ENCODE peak calls at places on chromosomes 16 and 17, in five cellular contexts. O is astrocyte of the spinal cord, C is fibroblast of mammary gland, W is natural killer cell, U is nephron progenitor cell. M is an unnamed sample.

GRCh38 chr17:39979865-39980401 is 674 bp upstream of the PSMD3 start:
- DNase-seq in O (no peak), C (peak; percentile 15), W (no peak), U (peak; percentile 28), M (peak; percentile 30)

GRCh38 chr16:71917900-71918299 is 22.6 kb downstream of the IST1 start:
- DNase-seq in O (peak; percentile 51), C (peak; percentile 86), W (no peak), U (no peak), M (no peak)

GRCh38 chr16:79848739-79849518 is 248.4 kb upstream of the MAF start:
- DNase-seq in O (no peak), C (no peak), W (no peak), U (peak; percentile 7), M (peak; percentile 50)

GRCh38 chr16:68744744-68745280 is 7.7 kb downstream of the CDH1 start:
- DNase-seq in O (no peak), C (no peak), W (no peak), U (no peak), M (peak; percentile 64)

GRCh38 chr16:78503501-78504110 is 404.2 kb downstream of the WWOX start:
- DNase-seq in O (peak; percentile 49), C (peak; percentile 70), W (no peak), U (peak; percentile 45), M (peak; percentile 56)

GRCh38 chr17:17890773-17891759 is 54.3 kb upstream of the SREBF1 start:
- DNase-seq in O (peak; percentile 69), C (peak; percentile 73), W (no peak), U (peak; percentile 47), M (peak; percentile 71)

GRCh38 chr16:11225677-11226549 is 30.1 kb downstream of the SOCS1 start:
- DNase-seq in O (no peak), C (no peak), W (no peak), U (no peak), M (no peak)

GRCh38 chr17:47785538-47786123 is 36.0 kb downstream of the OSBPL7 start:
- DNase-seq in O (peak; percentile 28), C (peak; percentile 27), W (no peak), U (peak; percentile 91), M (peak; percentile 24)

GRCh38 chr17:20095366-20096080 is 86.4 kb downstream of the SPECC1 start:
- DNase-seq in O (peak; percentile 32), C (peak; percentile 43), W (no peak), U (peak; percentile 49), M (peak; percentile 16)

GRCh38 chr16:27174798-27175197 is 28.5 kb upstream of the KDM8 start:
- DNase-seq in O (no peak), C (no peak), W (no peak), U (no peak), M (peak; percentile 31)

GRCh38 chr17:43020789-43021738 is 1.1 kb downstream of the VAT1 start:
- DNase-seq in O (peak; percentile 55), C (peak; percentile 84), W (peak; percentile 26), U (peak; percentile 54), M (peak; percentile 45)

GRCh38 chr17:67105213-67105612 is 60.9 kb downstream of the CACNG1 start:
- DNase-seq in O (peak; percentile 25), C (peak; percentile 81), W (no peak), U (no peak), M (peak; percentile 43)

GRCh38 chr17:29073520-29073919 is 30.6 kb downstream of the PIPOX start:
- DNase-seq in O (no peak), C (no peak), W (no peak), U (no peak), M (no peak)

GRCh38 chr17:40518401-40519088 is 17.1 kb upstream of the TNS4 start:
- DNase-seq in O (no peak), C (peak; percentile 29), W (no peak), U (no peak), M (peak; percentile 87)

GRCh38 chr17:21379080-21379711 is 3.0 kb downstream of the KCNJ12 start:
- DNase-seq in O (no peak), C (no peak), W (no peak), U (no peak), M (no peak)

GRCh38 chr17:32621612-32622312 is 135.0 kb downstream of the CDK5R1 start:
- DNase-seq in O (peak; percentile 28), C (peak; percentile 60), W (no peak), U (no peak), M (peak; percentile 66)

GRCh38 chr17:29124135-29124930 is 55.9 kb downstream of the MYO18A start:
- DNase-seq in O (peak; percentile 77), C (peak; percentile 83), W (no peak), U (no peak), M (peak; percentile 83)

GRCh38 chr16:9800180-9800738 is 382.0 kb downstream of the GRIN2A start:
- DNase-seq in O (no peak), C (peak; percentile 8), W (no peak), U (no peak), M (no peak)

GRCh38 chr17:28999216-28999615 is 6.6 kb downstream of the SEZ6 start:
- DNase-seq in O (no peak), C (no peak), W (no peak), U (no peak), M (no peak)

GRCh38 chr16:66565051-66565450 is 1.2 kb upstream of the CMTM1 start:
- DNase-seq in O (no peak), C (no peak), W (no peak), U (no peak), M (no peak)

GRCh38 chr16:66562986-66563385 is 3.3 kb upstream of the CMTM1 start:
- DNase-seq in O (no peak), C (no peak), W (no peak), U (no peak), M (no peak)

GRCh38 chr16:66562409-66562808 is 3.8 kb upstream of the CMTM1 start:
- DNase-seq in O (no peak), C (no peak), W (no peak), U (no peak), M (no peak)

GRCh38 chr16:66561381-66562080 is 4.7 kb upstream of the CMTM1 start:
- DNase-seq in O (no peak), C (no peak), W (no peak), U (no peak), M (no peak)

GRCh38 chr16:66563574-66564334 is 2.5 kb upstream of the CMTM1 start:
- DNase-seq in O (no peak), C (no peak), W (no peak), U (no peak), M (no peak)
- TF ChIP-seq CTCF in O (no peak), C (no peak), W (no peak), U (no peak), M (no peak)

GRCh38 chr16:81598083-81598482 is 153.5 kb downstream of the CMIP start:
- DNase-seq in O (no peak), C (no peak), W (no peak), U (no peak), M (no peak)
- TF ChIP-seq CTCF in O (no peak), C (no peak), W (no peak), U (no peak), M (no peak)

GRCh38 chr17:62629556-62630364 is 2.3 kb downstream of the MRC2 start:
- DNase-seq in O (no peak), C (no peak), W (no peak), U (no peak), M (no peak)
- TF ChIP-seq CTCF in O (no peak), C (no peak), W (no peak), U (no peak), M (no peak)

GRCh38 chr17:2174471-2175293 is 119.8 kb downstream of the HIC1 start:
- DNase-seq in O (peak; percentile 96), C (peak; percentile 95), W (no peak), U (peak; percentile 43), M (no peak)
- TF ChIP-seq CTCF in O (peak; percentile 15), C (peak; percentile 3), W (no peak), U (no peak), M (no peak)

GRCh38 chr16:50490828-50491227 is 57.4 kb upstream of the NKD1 start:
- DNase-seq in O (no peak), C (no peak), W (no peak), U (no peak), M (no peak)
- TF ChIP-seq CTCF in O (no peak), C (no peak), W (no peak), U (no peak), M (no peak)

GRCh38 chr17:8576895-8577294 is 53.6 kb downstream of the MYH10 start:
- DNase-seq in O (no peak), C (no peak), W (no peak), U (no peak), M (no peak)

GRCh38 chr17:8577868-8578267 is 52.7 kb downstream of the MYH10 start:
- DNase-seq in O (no peak), C (no peak), W (no peak), U (no peak), M (no peak)

GRCh38 chr17:8572767-8573166 is 57.8 kb downstream of the MYH10 start:
- DNase-seq in O (no peak), C (peak; percentile 19), W (no peak), U (no peak), M (peak; percentile 8)

GRCh38 chr17:8574687-8575086 is 55.8 kb downstream of the MYH10 start:
- DNase-seq in O (no peak), C (peak; percentile 30), W (no peak), U (no peak), M (no peak)
- TF ChIP-seq CTCF in O (peak; percentile 18), C (peak; percentile 16), W (no peak), U (peak; percentile 15), M (no peak)

GRCh38 chr17:56125830-56126819 is 27.1 kb upstream of the ANKFN1 start:
- DNase-seq in O (peak; percentile 84), C (peak; percentile 93), W (no peak), U (peak; percentile 12), M (peak; percentile 77)
- TF ChIP-seq CTCF in O (peak; percentile 82), C (peak; percentile 92), W (no peak), U (peak; percentile 55), M (peak; percentile 73)

DNA sequence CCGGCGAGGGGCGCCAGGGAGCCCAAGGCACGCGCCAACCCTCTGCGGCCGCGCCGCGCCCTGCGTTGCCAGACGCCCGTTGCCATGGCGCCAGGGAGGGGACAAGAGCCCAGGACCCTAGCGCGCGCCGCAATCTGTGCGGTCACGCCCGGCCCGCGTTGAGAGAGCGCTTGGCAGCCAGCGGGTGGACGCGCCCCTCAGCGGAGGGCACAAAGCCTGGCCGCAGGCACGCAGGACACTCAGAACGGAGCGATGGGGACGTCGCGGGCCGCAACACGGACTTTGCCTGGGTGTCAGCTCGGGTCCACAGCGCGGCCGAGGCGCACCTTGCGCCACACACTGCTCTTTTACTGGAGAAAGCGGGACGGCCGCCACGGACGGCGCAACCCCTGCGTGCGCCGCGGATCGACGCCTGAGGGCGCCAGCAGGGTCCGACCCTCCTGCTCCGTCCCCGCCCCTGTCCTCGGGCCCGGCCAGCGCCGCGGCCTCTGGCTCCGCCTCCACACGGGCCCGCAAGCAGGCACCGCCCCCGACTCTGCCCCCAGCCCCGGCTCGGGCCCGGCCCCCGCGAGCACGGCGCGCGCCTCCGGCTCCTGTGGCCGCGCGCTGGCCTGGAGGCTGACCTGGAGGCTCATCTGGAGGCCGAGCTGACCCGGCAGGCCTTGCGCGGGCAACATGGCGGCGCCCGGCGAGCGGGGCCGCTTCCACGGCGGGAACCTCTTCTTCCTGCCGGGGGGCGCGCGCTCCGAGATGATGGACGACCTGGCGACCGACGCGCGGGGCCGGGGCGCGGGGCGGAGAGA is at the start of gene GFER:
- DNase-seq in O (peak; percentile 91), C (peak; percentile 89), W (peak; percentile 74), U (peak; percentile 96), M (peak; percentile 82)
- TF ChIP-seq CTCF in O (peak; percentile 45), C (peak; percentile 22), W (peak; percentile 15), U (no peak), M (no peak)